ENCODE peak calls at places on chromosomes 1 and 21, in five cellular contexts. F, Y, X, K and L are unnamed samples. For H3K4me1, the result is how much of the 10 kb centered on the place peaks cover.

GRCh38 chr1:161908264-161908663 is 115.4 kb downstream of the OLFML2B start:
- DNase-seq in K (no peak), X (no peak), Y (no peak), F (no peak), L (no peak)

GRCh38 chr1:152646656-152647055 is 16.5 kb upstream of the LCE2D start:
- DNase-seq in X (no peak), F (no peak), Y (no peak), K (no peak), L (no peak)

GRCh38 chr1:39788758-39789570 is at the start of gene BMP8B:
- DNase-seq in X (peak), K (peak), Y (peak), F (peak), L (no peak)

GRCh38 chr1:23553896-23554480 is 5.3 kb downstream of the ID3 start:
- DNase-seq in X (no peak), Y (no peak), K (no peak), F (no peak), L (peak)

GRCh38 chr1:82125866-82126265 is 325.1 kb downstream of the ADGRL2 start:
- DNase-seq in K (no peak), Y (no peak), F (no peak), X (no peak), L (no peak)

GRCh38 chr1:156435551-156436318 is 64.8 kb downstream of the MEF2D start:
- DNase-seq in X (peak), Y (no peak), K (no peak), F (peak), L (no peak)

GRCh38 chr1:53237638-53238037 is 680 bp downstream of the MAGOH start:
- DNase-seq in X (no peak), K (no peak), F (no peak), Y (no peak), L (no peak)

GRCh38 chr1:205343431-205344009 is 13.2 kb downstream of the KLHDC8A start:
- DNase-seq in X (peak), F (no peak), K (no peak), Y (peak), L (no peak)

GRCh38 chr1:20440785-20441200 is 45.2 kb downstream of the CAMK2N1 start:
- DNase-seq in K (no peak), Y (peak), F (peak), X (no peak), L (no peak)

GRCh38 chr1:22452401-22452963 is 831 bp downstream of the ZBTB40 start:
- DNase-seq in Y (peak), X (no peak), F (peak), K (peak), L (peak)

GRCh38 chr1:29821605-29822004 is 585.3 kb downstream of the PTPRU start:
- DNase-seq in Y (no peak), K (no peak), F (no peak), X (no peak), L (no peak)

GRCh38 chr1:88873737-88874374 is 17.5 kb downstream of the GTF2B start:
- DNase-seq in Y (no peak), X (no peak), F (peak), K (no peak), L (no peak)

GRCh38 chr21:45085700-45086099 is 11.3 kb downstream of the ADARB1 start:
- DNase-seq in F (no peak), Y (no peak), K (no peak), X (no peak), L (no peak)

GRCh38 chr21:35088235-35088865 is 39.2 kb upstream of the RUNX1 start:
- DNase-seq in Y (no peak), X (no peak), F (peak), K (no peak), L (no peak)

GRCh38 chr1:91682882-91683597 is 182.4 kb downstream of the CDC7 start:
- DNase-seq in Y (no peak), K (no peak), F (no peak), X (no peak), L (no peak)

GRCh38 chr1:22325531-22326371 is 125.9 kb upstream of the ZBTB40 start:
- DNase-seq in F (no peak), K (no peak), Y (no peak), X (no peak), L (no peak)

GRCh38 chr1:109636201-109636952 is 16.7 kb downstream of the AMPD2 start:
- DNase-seq in X (no peak), Y (no peak), F (peak), K (no peak), L (no peak)

GRCh38 chr1:220991506-220991905 is 112.3 kb downstream of the HLX start:
- DNase-seq in X (no peak), K (no peak), F (no peak), Y (no peak), L (no peak)

GRCh38 chr1:102434421-102434820 is 437.7 kb upstream of the OLFM3 start:
- DNase-seq in Y (peak), F (peak), X (no peak), K (no peak), L (no peak)

GRCh38 chr21:46054031-46054430 is 43.9 kb upstream of the COL6A2 start:
- DNase-seq in Y (peak), F (no peak), K (no peak), X (no peak), L (peak)

GRCh38 chr1:63731117-63732043 is 42.4 kb upstream of the ROR1 start:
- DNase-seq in X (no peak), F (peak), K (no peak), Y (peak), L (no peak)

GRCh38 chr1:9891207-9891606 is 18.9 kb downstream of the CTNNBIP1 start:
- DNase-seq in F (no peak), K (no peak), X (no peak), Y (no peak), L (no peak)

GRCh38 chr1:186682721-186683120 is 2.5 kb upstream of the PTGS2 start:
- DNase-seq in Y (no peak), K (no peak), X (no peak), F (peak), L (no peak)

GRCh38 chr1:44677201-44677520 is 2.6 kb downstream of the ARMH1 start:
- DNase-seq in K (no peak), X (no peak), F (peak), Y (no peak), L (no peak)

GRCh38 chr21:46194374-46195334 is 10.4 kb upstream of the SPATC1L start:
- DNase-seq in Y (peak), X (no peak), F (no peak), K (no peak), L (peak)

GRCh38 chr1:238399558-238399957 is 508.8 kb upstream of the ZP4 start:
- DNase-seq in Y (no peak), F (no peak), K (no peak), X (no peak), L (no peak)

GRCh38 chr1:172719694-172720138 is 60.8 kb downstream of the FASLG start:
- DNase-seq in Y (no peak), F (peak), K (no peak), X (no peak), L (no peak)

GRCh38 chr1:54390655-54391054 is 15.5 kb downstream of the SSBP3 start:
- DNase-seq in Y (peak), X (peak), F (no peak), K (no peak), L (no peak)

GRCh38 chr1:21318714-21319159 is 28.5 kb upstream of the ECE1 start:
- DNase-seq in F (peak), K (no peak), X (no peak), Y (peak), L (peak)

DNA sequence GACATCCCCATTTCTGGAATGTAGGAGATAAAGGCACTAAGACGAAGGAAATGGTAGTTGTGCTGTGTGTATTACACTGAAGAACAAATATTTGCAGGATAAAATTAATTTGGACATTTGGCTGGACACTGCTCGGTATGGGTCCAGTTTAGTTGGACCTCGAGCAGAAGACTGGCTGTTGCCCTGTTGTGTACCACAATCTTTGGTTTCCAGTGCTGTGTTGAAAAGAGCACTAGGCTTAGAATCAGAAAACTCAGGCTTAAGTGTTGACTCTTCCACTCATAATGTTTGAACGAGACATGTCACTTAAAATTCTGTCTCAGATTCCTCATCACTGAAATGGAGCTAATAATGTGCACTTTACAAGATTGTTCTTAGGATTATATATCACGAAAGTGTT is 1.2 kb upstream of the ARPC5 start:
- DNase-seq in K (no peak), Y (no peak), X (no peak), F (no peak), L (no peak)
- H3K4me3 ChIP-seq in K (no peak), Y (no peak), X (peak), F (peak), L (no peak)

GRCh38 chr1:214439352-214440119 is 111.9 kb downstream of the PTPN14 start:
- DNase-seq in K (no peak), Y (peak), F (peak), X (no peak), L (peak)
- H3K4me1 ChIP-seq in K (under half), Y (under half), F (under half), X (under half), L (under half)

DNA sequence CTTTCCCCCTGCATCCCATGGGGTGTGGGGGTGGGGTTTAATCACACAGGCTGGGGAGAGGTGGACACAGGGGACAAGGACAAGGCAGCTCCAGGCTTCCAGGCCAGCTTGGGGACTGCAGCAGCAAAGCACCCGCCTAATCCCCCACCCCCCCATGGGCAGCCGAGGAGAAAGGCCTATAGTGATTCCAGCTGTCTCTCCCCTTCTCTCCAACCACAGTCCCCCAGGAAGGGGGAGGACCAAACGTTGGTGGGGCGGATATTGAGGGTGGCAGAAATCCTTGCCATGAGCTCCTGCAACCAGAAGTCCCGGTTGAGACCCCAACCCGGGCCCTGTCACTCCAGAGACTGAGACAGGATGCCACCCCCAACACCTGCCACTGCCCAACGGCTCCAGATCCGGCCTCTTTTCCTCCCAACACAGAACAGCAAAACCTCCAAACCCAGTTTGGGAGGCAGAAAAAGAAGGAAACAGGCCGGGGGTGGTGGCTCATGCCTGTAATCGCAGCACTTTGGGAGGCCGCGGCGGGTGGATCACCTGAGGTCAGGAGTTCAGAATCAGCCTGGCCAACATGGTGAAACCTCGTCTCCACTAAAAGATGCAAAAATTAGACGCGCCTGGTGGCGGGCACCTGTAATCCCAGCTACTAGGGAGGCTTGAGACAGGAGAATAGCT is 1.7 kb downstream of the EPHA2 start:
- DNase-seq in X (no peak), K (no peak), F (no peak), Y (no peak), L (no peak)
- TF ChIP-seq CTCF in X (no peak), K (no peak), F (no peak), Y (no peak), L (no peak)

DNA sequence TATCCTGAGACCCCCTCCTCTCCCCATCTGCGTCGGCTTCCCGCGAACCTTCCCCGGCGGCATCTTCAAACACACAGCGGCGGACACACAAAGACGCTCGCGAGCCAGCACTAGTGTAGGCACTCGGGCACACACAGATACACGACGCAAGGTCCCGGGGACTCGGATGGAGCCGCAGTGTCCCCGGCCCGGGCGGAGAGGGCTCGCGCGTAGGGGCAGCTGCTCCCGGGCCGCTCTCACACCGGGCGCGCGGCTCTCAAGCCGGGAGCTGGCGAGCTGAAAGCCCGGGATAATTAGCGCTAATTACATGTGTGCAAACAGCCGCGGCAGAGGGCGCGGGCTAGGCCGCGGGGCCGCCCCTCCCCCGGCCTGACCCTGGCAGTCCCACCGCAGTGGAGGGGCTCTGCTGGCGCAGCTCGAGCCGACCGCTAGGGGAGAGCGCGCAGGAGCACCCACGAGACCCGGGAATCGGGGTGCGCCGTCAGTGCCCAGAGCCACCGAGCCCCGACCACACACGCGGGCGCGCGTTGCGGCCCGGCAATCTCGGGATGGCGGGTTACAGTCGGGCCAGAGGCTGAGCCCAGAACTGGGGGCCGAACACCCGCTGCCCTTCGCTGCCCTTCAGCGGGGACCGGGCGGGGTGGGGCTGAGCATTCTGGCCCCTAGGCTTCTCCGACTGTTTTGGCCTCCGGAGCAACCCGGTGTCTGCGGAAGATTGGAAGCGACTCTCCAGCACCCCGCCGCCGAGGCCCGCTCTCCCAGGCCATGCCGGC is 271.6 kb downstream of the FOXD2 start:
- DNase-seq in Y (no peak), F (no peak), X (no peak), K (no peak), L (no peak)
- H3K4me3 ChIP-seq in Y (peak), F (peak), X (peak), K (peak), L (peak)

DNA sequence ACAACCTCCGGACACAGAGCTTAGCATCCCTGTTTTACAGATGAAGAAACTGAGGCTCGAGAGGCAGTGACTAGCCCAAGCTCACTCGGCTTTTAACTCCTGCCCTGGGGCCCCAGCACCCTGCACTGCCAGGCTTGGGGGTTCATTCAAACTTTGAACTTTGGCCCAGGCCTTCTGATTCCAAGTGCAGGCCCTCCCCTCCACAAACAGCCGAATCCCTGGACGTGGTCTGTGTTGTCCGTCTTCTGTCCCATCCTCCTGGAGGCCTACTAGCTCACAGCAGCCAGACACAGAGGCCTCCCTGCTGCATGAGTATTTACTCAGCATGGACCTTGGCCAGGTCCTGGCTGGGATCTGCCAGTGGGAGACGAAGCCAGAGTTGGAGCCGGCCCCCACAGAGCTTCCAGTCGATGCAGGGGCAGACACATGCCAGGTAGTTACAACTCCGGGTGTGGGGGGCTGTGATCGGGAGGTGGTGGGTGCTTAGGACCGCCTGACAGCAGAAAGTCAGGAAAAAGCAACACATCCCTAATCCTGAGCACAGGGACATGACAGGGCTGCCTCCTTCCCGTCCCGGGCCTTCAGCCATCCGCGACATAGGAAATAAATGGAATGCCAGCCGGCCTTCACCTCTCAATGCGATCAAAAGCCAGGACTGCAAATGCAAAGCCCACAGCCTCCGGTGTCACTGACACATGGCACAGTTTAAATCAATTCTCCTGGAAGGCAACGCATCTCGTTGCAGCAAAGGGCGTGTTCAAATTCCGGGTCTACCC is 7.4 kb downstream of the IFFO2 start:
- DNase-seq in F (peak), X (no peak), Y (peak), K (no peak), L (no peak)
- H3K4me1 ChIP-seq in F (under half), X (half or more), Y (under half), K (half or more), L (under half)

GRCh38 chr1:201025571-201026002 is 2.1 kb upstream of the KIF21B start:
- DNase-seq in F (peak), Y (no peak), K (no peak), X (no peak), L (no peak)
- TF ChIP-seq CTCF in F (peak), Y (no peak), K (no peak), X (peak), L (no peak)

GRCh38 chr1:174215766-174216165 is 56.4 kb downstream of the RABGAP1L start:
- DNase-seq in F (no peak), X (no peak), Y (no peak), K (no peak), L (no peak)
- H3K4me3 ChIP-seq in F (no peak), X (no peak), Y (no peak), K (no peak), L (no peak)

DNA sequence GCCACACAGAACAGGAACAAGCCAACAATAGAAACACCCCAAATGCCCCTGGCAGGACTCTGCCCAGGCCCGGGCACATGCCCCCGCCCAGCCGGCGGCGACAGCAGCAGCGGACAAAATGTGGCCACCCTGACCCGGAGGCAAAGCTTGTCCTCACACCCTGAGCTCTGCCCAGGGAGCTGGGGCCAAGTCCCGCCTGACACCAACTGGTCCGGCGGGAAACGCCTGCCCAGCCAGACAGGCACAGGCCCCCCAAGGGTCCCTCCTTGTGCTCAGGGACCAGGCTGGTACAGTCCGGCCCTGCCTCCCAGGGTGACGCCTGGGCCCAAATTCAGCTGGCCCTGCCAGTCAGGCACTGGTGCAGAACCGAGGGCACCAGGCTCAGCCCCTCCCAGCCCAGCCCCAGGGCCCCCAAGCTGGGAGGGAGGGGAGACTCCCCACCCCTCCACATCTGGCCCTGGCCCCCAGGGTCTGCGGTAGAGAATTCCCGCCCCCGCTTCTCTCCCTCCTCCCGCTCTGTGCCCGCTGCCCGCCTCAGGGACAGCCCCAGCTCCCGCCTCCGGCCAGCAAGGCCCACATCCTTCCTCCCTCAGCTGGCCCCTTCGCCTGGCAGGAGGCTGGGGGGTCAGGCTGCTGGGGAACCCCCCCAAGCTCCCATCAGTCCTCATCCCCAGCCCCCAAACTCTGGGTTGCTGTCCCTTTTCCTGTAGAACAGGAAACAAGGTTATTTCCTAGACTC is 2.0 kb downstream of the AHDC1 start:
- DNase-seq in F (no peak), Y (no peak), K (no peak), X (peak), L (peak)
- H3K4me1 ChIP-seq in F (half or more), Y (under half), K (half or more), X (half or more), L (under half)

GRCh38 chr1:201149400-201149799 is 4.9 kb downstream of the TMEM9 start:
- DNase-seq in F (peak), Y (no peak), X (peak), K (no peak), L (no peak)
- TF ChIP-seq CTCF in F (peak), Y (peak), X (no peak), K (no peak), L (no peak)